ENCODE peak calls at places on chromosome 17, in ten cellular contexts. Z is BJ, K is lower lobe of right lung, D is cardiac muscle cell, A is psoas muscle, M is uterus, Q is MM.1S, I is GM23338, T is IMR-90, X is OCI-LY7. J is an unnamed sample.

GRCh38 chr17:74820037-74820436 is 39.6 kb downstream of the GRIN2C start:
- DNase-seq in Z (no peak), K (no peak), D (no peak), A (no peak), M (no peak), Q (no peak), I (no peak), T (no peak), X (no peak), J (no peak)

GRCh38 chr17:77924757-77925336 is 33.7 kb upstream of the TNRC6C start:
- DNase-seq in Z (no peak), K (no peak), D (no peak), A (peak; percentile 53), M (no peak), Q (no peak), I (peak; percentile 83), T (peak; percentile 49), X (no peak), J (peak; percentile 60)

GRCh38 chr17:60173304-60173807 is 23.6 kb downstream of the CA4 start:
- DNase-seq in Z (peak; percentile 9), K (no peak), D (no peak), A (no peak), M (no peak), Q (no peak), I (no peak), T (peak; percentile 24), X (no peak), J (no peak)

GRCh38 chr17:3685174-3685812 is 10.7 kb downstream of the P2RX5 start:
- DNase-seq in Z (no peak), K (no peak), D (no peak), A (no peak), M (no peak), Q (no peak), I (no peak), T (no peak), X (peak; percentile 44), J (no peak)

GRCh38 chr17:57357830-57358426 is 101.6 kb downstream of the MSI2 start:
- DNase-seq in Z (no peak), K (no peak), D (no peak), A (no peak), M (no peak), Q (peak; percentile 79), I (no peak), T (no peak), X (peak; percentile 81), J (no peak)

GRCh38 chr17:8994319-8994718 is 27.0 kb upstream of the NTN1 start:
- DNase-seq in Z (no peak), K (peak; percentile 85), D (peak; percentile 83), A (peak; percentile 75), M (peak; percentile 34), Q (no peak), I (peak; percentile 91), T (peak; percentile 23), X (peak; percentile 45), J (peak; percentile 41)

GRCh38 chr17:47957591-47958490 is at the start of gene PRR15L:
- DNase-seq in Z (no peak), K (peak; percentile 77), D (no peak), A (no peak), M (no peak), Q (peak; percentile 73), I (peak; percentile 81), T (no peak), X (no peak), J (no peak)

GRCh38 chr17:3792481-3792880 is 8.5 kb downstream of the ITGAE start:
- DNase-seq in Z (no peak), K (no peak), D (no peak), A (no peak), M (no peak), Q (no peak), I (no peak), T (no peak), X (no peak), J (no peak)

GRCh38 chr17:4272213-4272975 is 8.6 kb upstream of the ANKFY1 start:
- DNase-seq in Z (no peak), K (no peak), D (no peak), A (no peak), M (no peak), Q (no peak), I (no peak), T (no peak), X (no peak), J (no peak)

GRCh38 chr17:50065056-50065455 is 9.1 kb downstream of the ITGA3 start:
- DNase-seq in Z (no peak), K (no peak), D (no peak), A (no peak), M (no peak), Q (no peak), I (no peak), T (no peak), X (no peak), J (no peak)

GRCh38 chr17:49223517-49224197 is 6.9 kb downstream of the PHOSPHO1 start:
- DNase-seq in Z (no peak), K (peak; percentile 74), D (peak; percentile 65), A (peak; percentile 54), M (peak; percentile 34), Q (peak; percentile 42), I (peak; percentile 84), T (peak; percentile 10), X (peak; percentile 59), J (peak; percentile 73)

GRCh38 chr17:53470626-53471025 is 352.1 kb upstream of the KIF2B start:
- DNase-seq in Z (no peak), K (no peak), D (no peak), A (no peak), M (no peak), Q (no peak), I (no peak), T (no peak), X (no peak), J (no peak)

GRCh38 chr17:13337171-13337570 is 264.6 kb downstream of the HS3ST3A1 start:
- DNase-seq in Z (no peak), K (no peak), D (no peak), A (no peak), M (no peak), Q (no peak), I (peak; percentile 11), T (peak; percentile 33), X (no peak), J (no peak)

GRCh38 chr17:29247219-29247618 is 560 bp downstream of the CRYBA1 start:
- DNase-seq in Z (no peak), K (no peak), D (no peak), A (no peak), M (no peak), Q (no peak), I (no peak), T (no peak), X (no peak), J (no peak)

DNA sequence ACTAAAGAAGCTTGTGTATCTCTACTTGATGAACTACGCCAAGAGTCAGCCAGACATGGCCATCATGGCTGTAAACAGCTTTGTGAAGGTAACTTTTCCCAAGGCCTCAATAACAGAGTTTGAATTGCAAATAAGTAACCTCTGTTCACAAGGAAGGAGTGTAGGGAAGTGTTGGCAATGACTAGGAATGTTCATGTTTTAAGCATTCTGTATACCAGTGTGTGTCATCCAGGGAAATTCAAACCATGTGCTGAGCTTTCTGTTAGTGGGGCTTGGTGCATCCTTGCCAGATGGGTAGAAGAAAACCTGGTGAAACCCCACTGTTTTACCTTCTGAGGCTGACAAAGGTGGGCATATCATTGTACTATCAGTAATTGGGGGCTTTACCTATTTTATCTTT is 18.6 kb downstream of the AP2B1 start:
- DNase-seq in Z (peak; percentile 31), K (no peak), D (no peak), A (no peak), M (no peak), Q (no peak), I (no peak), T (peak; percentile 73), X (no peak), J (no peak)
- H3K36me3 ChIP-seq in Z (peaks cover 7% of the 10 kb centered on the region), K (peaks cover 99% of the 10 kb centered on the region), D (peaks cover 44% of the 10 kb centered on the region), A (peaks cover 4% of the 10 kb centered on the region), M (no peaks in the 10 kb centered on the region), Q (no peaks in the 10 kb centered on the region), I (peaks cover 29% of the 10 kb centered on the region), T (peaks cover 29% of the 10 kb centered on the region), X (peaks cover 55% of the 10 kb centered on the region), J (peaks cover 94% of the 10 kb centered on the region)

GRCh38 chr17:58487589-58488427 is at the start of gene HSF5:
- DNase-seq in Z (no peak), K (peak; percentile 72), D (no peak), A (peak; percentile 28), M (no peak), Q (no peak), I (peak; percentile 87), T (no peak), X (no peak), J (no peak)
- TF ChIP-seq CTCF in Z (peak; percentile 14), K (peak; percentile 47), D (peak; percentile 39), A (no peak), M (no peak), Q (no peak), I (peak; percentile 63), T (no peak), X (no peak), J (no peak)

DNA sequence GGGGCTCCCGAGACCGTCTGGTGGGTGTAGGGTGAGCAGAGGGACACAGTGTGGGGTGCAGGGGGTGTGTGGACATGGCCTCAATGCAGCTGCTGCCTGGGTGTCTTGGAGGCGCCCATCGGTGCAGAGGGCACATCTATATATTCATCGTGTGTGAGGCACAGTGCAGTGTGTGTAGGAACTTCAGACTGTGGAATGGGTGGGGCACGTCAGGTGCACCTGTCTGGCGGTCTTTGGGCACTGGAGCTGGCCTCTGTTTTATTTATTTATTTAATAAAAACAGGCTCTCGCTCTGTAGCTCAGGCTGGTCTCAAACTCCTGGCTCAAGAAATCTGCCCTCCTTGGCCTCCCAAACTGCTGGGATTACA is 16.8 kb downstream of the LASP1 start:
- DNase-seq in Z (no peak), K (no peak), D (no peak), A (no peak), M (no peak), Q (no peak), I (no peak), T (no peak), X (no peak), J (no peak)
- H3K4me3 ChIP-seq in Z (no peak overlapping the region), K (no peak overlapping the region), D (no peak overlapping the region), A (no peak overlapping the region), M (no peak overlapping the region), Q (no peak overlapping the region), I (no peak overlapping the region), T (no peak overlapping the region), X (no peak overlapping the region), J (no peak overlapping the region)

GRCh38 chr17:7014261-7014994 is 2.0 kb downstream of the RNASEK start:
- DNase-seq in Z (peak; percentile 78), K (peak; percentile 99), D (peak; percentile 98), A (peak; percentile 99), M (peak; percentile 97), Q (peak; percentile 99), I (peak; percentile 98), T (peak; percentile 96), X (peak; percentile 98), J (peak; percentile 99)

GRCh38 chr17:7010523-7010922 is 1.9 kb upstream of the RNASEK start:
- DNase-seq in Z (no peak), K (no peak), D (no peak), A (no peak), M (no peak), Q (no peak), I (no peak), T (no peak), X (no peak), J (no peak)

GRCh38 chr17:7011415-7011814 is 1.0 kb upstream of the RNASEK start:
- DNase-seq in Z (no peak), K (no peak), D (no peak), A (no peak), M (no peak), Q (no peak), I (no peak), T (no peak), X (no peak), J (no peak)

GRCh38 chr17:7014995-7015586 is 2.7 kb downstream of the RNASEK start:
- DNase-seq in Z (no peak), K (no peak), D (no peak), A (no peak), M (no peak), Q (peak; percentile 88), I (peak; percentile 23), T (peak; percentile 66), X (peak; percentile 33), J (no peak)

GRCh38 chr17:7011942-7012254 is 526 bp upstream of the RNASEK start:
- DNase-seq in Z (no peak), K (no peak), D (no peak), A (no peak), M (no peak), Q (no peak), I (no peak), T (no peak), X (no peak), J (no peak)
- H3K36me3 ChIP-seq in Z (peaks cover 6% of the 10 kb centered on the region), K (peaks cover 17% of the 10 kb centered on the region), D (no peaks in the 10 kb centered on the region), A (peaks cover 2% of the 10 kb centered on the region), M (no peaks in the 10 kb centered on the region), Q (no peaks in the 10 kb centered on the region), I (no peaks in the 10 kb centered on the region), T (peaks cover 6% of the 10 kb centered on the region), X (peaks cover 20% of the 10 kb centered on the region), J (peaks cover 23% of the 10 kb centered on the region)

J was measured in heart right ventricle.